ENCODE peak calls at places on chromosomes 13 and 19, in four cellular contexts. K, A, W and J are unnamed samples.

GRCh38 chr19:32916969-32917611 is 47.5 kb upstream of the SLC7A9 start:
- DNase-seq in K (no peak), A (no peak), W (no peak), J (no peak)

GRCh38 chr13:89897681-89898080 is 1449.8 kb upstream of the MIR17HG start:
- DNase-seq in K (no peak), A (no peak), W (no peak), J (no peak)

GRCh38 chr19:1062387-1063029 is 4.5 kb upstream of the ARHGAP45 start:
- DNase-seq in K (no peak), A (no peak), W (peak; percentile 70), J (no peak)

GRCh38 chr13:114109646-114110045 is 22.8 kb downstream of the RASA3 start:
- DNase-seq in K (peak; percentile 32), A (no peak), W (no peak), J (no peak)

GRCh38 chr13:73810647-73811046 is 323.6 kb downstream of the KLF12 start:
- DNase-seq in K (no peak), A (no peak), W (no peak), J (no peak)

GRCh38 chr13:112105884-112106283 is 38.9 kb downstream of the SOX1 start:
- DNase-seq in K (no peak), A (no peak), W (no peak), J (no peak)

GRCh38 chr13:104757712-104758111 is 1691.5 kb upstream of the SLC10A2 start:
- DNase-seq in K (no peak), A (no peak), W (no peak), J (peak; percentile 23)

GRCh38 chr13:49652691-49653305 is 24.5 kb downstream of the ARL11 start:
- DNase-seq in K (no peak), A (peak; percentile 24), W (peak; percentile 70), J (no peak)

GRCh38 chr19:41023193-41023592 is 32.1 kb downstream of the CYP2B6 start:
- DNase-seq in K (no peak), A (no peak), W (no peak), J (no peak)

GRCh38 chr19:2494447-2495129 is 18.7 kb downstream of the GADD45B start:
- DNase-seq in K (peak; percentile 78), A (no peak), W (peak; percentile 75), J (peak; percentile 71)

GRCh38 chr19:42396542-42397314 is 6.6 kb upstream of the CNFN start:
- DNase-seq in K (peak; percentile 98), A (peak; percentile 100), W (peak; percentile 99), J (peak; percentile 98)

GRCh38 chr19:13008926-13009787 is 13.9 kb downstream of the NFIX start:
- DNase-seq in K (peak; percentile 66), A (no peak), W (no peak), J (no peak)

GRCh38 chr19:2167896-2168618 is 4.3 kb downstream of the DOT1L start:
- DNase-seq in K (peak; percentile 86), A (peak; percentile 31), W (peak; percentile 50), J (peak; percentile 41)

GRCh38 chr13:76622336-76623045 is 263.7 kb downstream of the KCTD12 start:
- DNase-seq in K (no peak), A (no peak), W (no peak), J (no peak)

GRCh38 chr13:50390503-50391248 is 375.4 kb downstream of the KCNRG start:
- DNase-seq in K (no peak), A (no peak), W (no peak), J (no peak)

DNA sequence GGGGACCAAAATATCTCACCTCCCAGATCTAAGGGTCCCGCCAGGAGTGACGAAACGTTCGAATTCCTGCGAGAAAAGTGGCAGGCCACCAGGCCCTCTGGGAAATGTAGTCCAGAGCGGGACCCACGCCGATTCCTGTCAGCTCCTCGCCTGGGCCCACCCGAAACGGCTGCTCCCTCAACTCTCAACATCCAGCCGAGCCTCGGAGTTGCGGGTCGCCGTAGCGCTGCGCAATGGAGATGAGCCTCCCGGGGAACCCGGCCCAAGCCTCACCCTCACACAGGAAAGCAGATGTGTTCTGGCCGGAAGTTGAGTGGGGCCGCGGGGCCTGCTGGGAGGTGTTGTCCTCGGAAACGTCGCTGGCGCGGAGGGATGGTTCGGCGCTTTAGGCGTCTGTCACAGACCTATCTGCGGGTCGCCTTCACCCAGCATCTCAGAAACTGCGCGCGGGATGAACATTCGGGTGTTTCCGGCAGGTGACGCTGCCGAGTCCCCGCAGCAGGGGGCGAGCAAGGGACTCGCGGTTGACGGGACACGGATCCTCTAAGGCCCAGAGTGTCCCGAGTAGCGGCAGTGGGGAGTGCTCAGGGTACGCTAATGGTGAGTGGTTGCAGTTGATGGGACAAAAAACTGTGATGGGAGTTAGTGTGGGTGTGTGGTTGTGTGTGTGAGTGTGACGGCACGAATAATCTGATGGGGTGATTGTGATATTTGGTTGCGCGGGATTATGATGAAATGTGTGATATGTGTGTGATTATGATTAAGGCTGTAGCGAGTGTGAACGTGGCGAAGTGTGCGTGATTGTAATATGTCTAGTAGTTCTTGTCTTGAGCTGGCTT is at the start of the genes ZNF568 and ZNF829:
- DNase-seq in K (peak; percentile 92), A (peak; percentile 36), W (no peak), J (peak; percentile 85)
- H3K9me3 ChIP-seq in K (no peaks in the 10 kb centered on the region), A (peaks cover 24% of the 10 kb centered on the region), W (no peaks in the 10 kb centered on the region), J (peaks cover 7% of the 10 kb centered on the region)

DNA sequence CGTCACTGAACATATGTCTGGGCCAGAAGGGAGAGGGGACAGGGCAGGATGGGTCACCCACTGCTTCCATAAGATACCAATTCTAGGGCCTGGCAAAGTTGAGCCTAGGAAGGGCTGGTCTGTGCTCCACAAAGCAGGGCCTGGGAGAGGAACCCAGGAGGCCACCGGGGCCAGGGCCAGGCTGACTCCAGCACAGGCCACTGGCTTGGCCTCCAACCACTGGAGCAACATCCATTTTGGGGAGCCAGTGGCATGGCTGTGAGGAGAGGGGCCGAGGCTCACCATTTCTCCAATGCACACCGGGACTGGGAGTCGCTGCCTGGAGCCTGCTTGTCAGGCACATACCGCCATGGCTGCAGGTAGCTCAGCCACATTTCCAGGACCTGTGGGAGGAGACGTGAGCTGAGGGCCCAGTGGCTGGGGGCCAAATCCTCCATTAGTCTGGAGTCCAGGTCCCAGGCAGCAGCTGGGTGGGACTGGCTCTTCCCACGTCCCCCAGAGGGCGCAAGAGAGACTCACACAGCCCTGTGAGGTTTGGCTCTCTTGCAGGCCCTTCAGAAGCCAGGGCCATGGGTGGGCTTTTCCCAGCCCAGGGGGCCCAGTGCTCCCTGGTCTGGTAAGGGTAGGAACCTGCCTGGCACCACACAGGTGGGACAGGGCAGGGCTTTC is 27.7 kb downstream of the TUBA3C start:
- DNase-seq in K (no peak), A (peak; percentile 14), W (no peak), J (no peak)
- H3K9me3 ChIP-seq in K (no peaks in the 10 kb centered on the region), A (no peaks in the 10 kb centered on the region), W (peaks cover 4% of the 10 kb centered on the region), J (peaks cover 45% of the 10 kb centered on the region)

DNA sequence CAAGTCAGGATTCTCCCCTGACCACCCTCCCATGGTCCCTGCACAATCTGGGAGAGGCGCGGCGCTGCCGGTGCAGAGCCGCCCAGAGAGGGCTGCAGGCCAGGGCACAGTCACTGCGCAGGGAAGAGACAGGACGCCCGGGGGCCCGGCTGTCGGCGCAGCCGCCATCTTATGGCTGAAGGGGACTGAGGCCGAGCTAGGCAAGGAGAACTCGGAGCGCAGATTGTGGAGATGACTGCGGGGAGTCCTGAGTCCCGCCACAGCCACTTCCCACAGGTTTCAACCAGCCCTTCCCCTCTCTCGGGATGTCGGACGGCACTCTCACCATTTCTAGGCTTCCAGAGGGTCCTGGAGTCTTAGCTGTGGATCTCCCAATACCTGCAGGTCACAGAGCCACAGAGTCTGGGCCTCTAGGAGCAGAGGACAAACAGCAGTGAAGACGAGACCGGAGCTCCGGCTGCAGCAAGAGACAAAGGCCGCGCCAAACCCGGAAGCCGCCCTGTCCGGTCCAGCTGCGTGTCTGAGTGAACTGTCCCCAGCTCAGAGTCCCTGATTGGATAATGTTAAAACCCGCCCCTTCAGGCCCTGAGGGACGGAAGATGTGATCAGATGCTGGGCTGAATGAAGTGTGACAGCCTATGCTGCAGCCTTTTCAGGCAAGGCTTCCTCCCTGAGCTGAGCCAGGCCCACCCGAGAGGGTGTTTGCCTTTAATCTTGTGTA is at the start of gene ZNF708:
- DNase-seq in K (peak; percentile 89), A (peak; percentile 88), W (peak; percentile 91), J (peak; percentile 85)
- H3K9me3 ChIP-seq in K (no peaks in the 10 kb centered on the region), A (peaks cover 3% of the 10 kb centered on the region), W (peaks cover 11% of the 10 kb centered on the region), J (peaks cover 8% of the 10 kb centered on the region)

DNA sequence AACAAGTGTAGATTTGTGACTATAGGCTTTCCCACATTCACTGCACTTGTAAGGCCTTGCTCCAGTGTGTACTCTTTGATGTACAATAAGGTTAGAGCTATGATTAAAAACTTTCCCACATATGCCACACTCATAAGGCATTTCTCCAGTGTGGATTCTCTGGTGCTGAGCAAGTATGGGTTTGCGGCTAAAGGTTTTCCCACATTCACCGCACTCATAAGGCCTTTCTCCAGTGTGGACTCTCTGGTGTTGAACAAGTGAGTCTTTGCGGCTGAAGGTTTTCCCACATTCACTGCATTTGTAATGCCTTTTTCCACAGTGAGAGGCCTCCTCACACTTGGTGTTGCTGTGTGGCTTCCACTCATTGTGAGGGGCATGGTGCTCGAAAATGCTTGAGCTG is 3.7 kb downstream of the ZNF772 start:
- DNase-seq in K (no peak), A (no peak), W (no peak), J (peak; percentile 15)
- H3K9me3 ChIP-seq in K (peaks cover 23% of the 10 kb centered on the region), A (peaks cover 71% of the 10 kb centered on the region), W (peaks cover 21% of the 10 kb centered on the region), J (peaks cover 59% of the 10 kb centered on the region)

GRCh38 chr19:57778358-57778757 is 8.9 kb downstream of the ZNF586 start:
- DNase-seq in K (no peak), A (no peak), W (no peak), J (no peak)
- H3K9me3 ChIP-seq in K (no peaks in the 10 kb centered on the region), A (peaks cover 51% of the 10 kb centered on the region), W (peaks cover 9% of the 10 kb centered on the region), J (peaks cover 49% of the 10 kb centered on the region)

DNA sequence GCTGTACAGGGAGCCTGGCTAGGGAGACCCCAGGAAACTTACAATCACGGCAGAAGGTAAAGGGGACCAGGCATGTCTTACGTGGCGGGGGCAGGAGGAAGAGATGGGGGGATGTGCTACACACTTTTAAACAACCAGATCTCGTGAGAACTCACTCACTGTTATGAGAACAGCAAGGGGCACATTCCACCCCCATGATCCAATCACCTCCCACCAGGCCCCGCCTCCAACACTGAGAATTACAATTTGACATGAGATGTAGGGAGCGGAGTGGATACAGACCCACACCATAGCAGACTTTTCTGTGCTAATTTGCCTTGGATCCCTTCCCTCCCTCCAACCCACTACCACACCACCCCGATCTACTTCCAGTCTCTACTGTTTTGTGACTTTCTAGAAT is 106.7 kb upstream of the PEG3 start:
- DNase-seq in K (no peak), A (no peak), W (no peak), J (no peak)
- H3K9me3 ChIP-seq in K (no peaks in the 10 kb centered on the region), A (no peaks in the 10 kb centered on the region), W (no peaks in the 10 kb centered on the region), J (peaks cover 5% of the 10 kb centered on the region)

DNA sequence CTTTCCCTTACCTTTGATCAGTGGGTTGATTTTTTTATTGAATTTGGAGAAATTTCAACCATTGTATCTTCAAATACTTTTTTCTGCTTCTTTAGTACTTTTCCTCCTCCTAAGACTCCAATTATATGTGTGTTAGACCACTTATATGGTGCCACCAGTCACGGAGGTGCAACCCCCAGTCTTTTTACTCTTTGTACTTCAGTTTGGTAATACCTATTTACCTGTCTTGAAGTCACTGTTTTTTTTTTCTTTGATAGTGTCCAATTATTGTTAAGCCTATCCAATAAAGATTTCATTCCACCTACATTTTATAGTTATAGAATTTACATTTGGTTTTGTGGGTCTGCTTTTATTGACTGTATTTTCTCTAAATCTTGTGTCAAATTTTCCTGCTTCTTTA is 14.9 kb downstream of the ZNF283 start:
- DNase-seq in K (no peak), A (no peak), W (no peak), J (no peak)
- H3K9me3 ChIP-seq in K (peaks cover 11% of the 10 kb centered on the region), A (peaks cover 69% of the 10 kb centered on the region), W (peaks cover 10% of the 10 kb centered on the region), J (peaks cover 42% of the 10 kb centered on the region)